ENCODE peak calls at places on chromosome 4, in eight cellular contexts. F is heart right ventricle, B is omental fat pad, C is PC-3, Y is bronchial epithelial cell, W is tibial nerve, I is MM.1S, O is endothelial cell. E is an unnamed sample.

GRCh38 chr4:102586644-102587021 is 85.5 kb downstream of the NFKB1 start:
- DNase-seq in F (no peak), B (no peak), C (no peak), Y (no peak), W (no peak), I (peak; percentile 31), O (no peak), E (no peak)

GRCh38 chr4:61079976-61080375 is 120.2 kb upstream of the ADGRL3 start:
- DNase-seq in F (no peak), B (no peak), C (peak; percentile 22), Y (no peak), W (no peak), I (no peak), O (no peak), E (no peak)

GRCh38 chr4:98522603-98523395 is 135.6 kb downstream of the TSPAN5 start:
- DNase-seq in F (no peak), B (no peak), C (peak; percentile 74), Y (peak; percentile 88), W (no peak), I (no peak), O (no peak), E (no peak)

GRCh38 chr4:157242871-157243270 is 22.3 kb downstream of the GRIA2 start:
- DNase-seq in F (no peak), B (no peak), C (no peak), Y (no peak), W (no peak), I (no peak), O (no peak), E (no peak)

GRCh38 chr4:185201983-185202962 is 1.5 kb downstream of the CFAP97 start:
- DNase-seq in F (no peak), B (no peak), C (no peak), Y (no peak), W (no peak), I (no peak), O (peak; percentile 59), E (no peak)

GRCh38 chr4:13919021-13919441 is 291.5 kb upstream of the BOD1L1 start:
- DNase-seq in F (no peak), B (no peak), C (no peak), Y (no peak), W (no peak), I (no peak), O (no peak), E (no peak)

GRCh38 chr4:185775792-185776555 is 36.0 kb downstream of the SORBS2 start:
- DNase-seq in F (no peak), B (no peak), C (no peak), Y (peak; percentile 59), W (no peak), I (no peak), O (no peak), E (no peak)

GRCh38 chr4:2436301-2436700 is 17.5 kb downstream of the CFAP99 start:
- DNase-seq in F (no peak), B (no peak), C (no peak), Y (no peak), W (no peak), I (no peak), O (no peak), E (no peak)

GRCh38 chr4:75745192-75745591 is 20.8 kb downstream of the USO1 start:
- DNase-seq in F (no peak), B (no peak), C (no peak), Y (peak; percentile 87), W (no peak), I (no peak), O (no peak), E (no peak)

GRCh38 chr4:180057198-180057821 is 2185.9 kb upstream of the TENM3 start:
- DNase-seq in F (no peak), B (no peak), C (no peak), Y (no peak), W (no peak), I (peak; percentile 30), O (peak; percentile 27), E (no peak)

GRCh38 chr4:165384608-165385007 is 5.8 kb downstream of the CPE start:
- DNase-seq in F (no peak), B (no peak), C (no peak), Y (peak; percentile 44), W (no peak), I (no peak), O (no peak), E (no peak)

DNA sequence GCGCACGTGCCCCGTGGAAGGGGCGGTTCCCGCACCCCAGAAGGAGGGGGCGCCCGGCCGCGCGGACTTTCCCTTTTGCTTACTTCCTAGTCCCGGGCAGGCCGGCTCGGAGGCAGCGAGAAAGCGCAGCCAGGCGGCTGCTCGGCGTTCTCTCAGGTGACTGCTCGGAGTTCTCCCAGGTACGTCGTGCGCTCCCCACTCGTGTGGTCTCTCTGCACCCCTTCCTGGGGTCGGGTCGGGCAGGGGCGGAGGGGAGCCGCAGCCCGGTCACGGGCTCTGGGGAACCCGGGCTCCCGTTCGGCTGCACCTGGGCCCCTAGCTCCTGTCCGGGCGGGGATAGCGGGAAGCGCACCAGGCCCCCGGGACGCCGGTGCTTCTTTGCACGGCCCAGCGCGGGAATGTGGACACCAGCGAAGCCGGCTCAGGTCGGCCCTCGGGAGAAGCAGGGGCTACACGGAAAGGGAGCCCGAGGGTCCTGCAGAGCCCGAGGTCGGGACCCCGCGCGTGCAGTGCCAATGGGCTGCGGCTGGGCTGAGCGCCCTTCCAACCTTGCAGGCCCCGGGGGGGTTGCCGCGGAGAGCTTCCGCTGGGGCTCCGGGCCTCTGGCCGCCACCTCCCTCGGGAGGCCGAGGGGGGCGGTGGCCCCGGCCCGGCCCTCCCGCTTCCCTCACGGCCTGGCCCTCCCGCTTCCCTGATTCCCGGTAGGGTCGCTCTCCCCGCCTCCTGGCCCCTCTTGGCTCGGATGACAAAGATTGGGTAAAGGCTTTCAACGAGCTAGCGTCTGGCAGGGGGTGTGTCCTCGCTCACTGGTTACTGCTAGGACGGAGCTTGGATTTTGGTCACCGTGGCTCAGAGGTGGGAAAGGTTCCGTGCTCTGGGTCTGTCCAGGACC is at the start of gene TLR2:
- DNase-seq in F (peak; percentile 47), B (peak; percentile 44), C (peak; percentile 43), Y (peak; percentile 21), W (peak; percentile 46), I (peak; percentile 14), O (peak; percentile 47), E (peak; percentile 50)
- TF ChIP-seq CTCF in F (no peak), B (no peak), C (no peak), Y (no peak), W (no peak), I (no peak), O (no peak), E (no peak)

GRCh38 chr4:172207258-172207657 is 394.1 kb downstream of the GALNTL6 start:
- DNase-seq in F (no peak), B (no peak), C (no peak), Y (no peak), W (no peak), I (no peak), O (no peak), E (no peak)

DNA sequence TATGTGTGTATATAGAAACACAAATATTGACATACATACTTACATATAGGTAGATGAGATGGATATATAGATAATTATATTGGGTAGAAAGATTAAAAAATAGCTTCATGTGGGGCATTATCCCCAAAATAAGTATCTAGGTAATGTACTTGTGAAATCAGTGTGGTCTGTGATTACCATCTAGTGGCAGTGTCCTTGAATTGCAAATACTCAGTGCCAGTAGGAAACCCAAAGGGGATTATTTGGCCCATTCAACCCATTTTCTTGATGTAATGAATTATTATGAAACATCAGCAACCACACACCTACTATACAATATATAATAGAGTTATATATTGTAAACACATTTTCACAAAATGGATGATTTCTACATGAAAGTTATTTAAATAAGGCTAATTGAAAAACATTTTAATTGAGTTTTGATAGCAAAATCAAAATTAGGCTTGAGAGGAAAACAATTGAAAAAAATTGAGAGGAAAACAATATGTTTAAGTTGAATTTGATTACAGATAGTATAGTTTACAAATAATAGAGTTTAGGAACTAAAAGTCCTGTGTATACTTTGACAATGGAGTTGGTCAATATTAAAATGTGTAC is 389.4 kb downstream of the GALNTL6 start:
- DNase-seq in F (no peak), B (no peak), C (peak; percentile 40), Y (peak; percentile 42), W (no peak), I (peak; percentile 40), O (no peak), E (no peak)
- TF ChIP-seq CTCF in F (peak; percentile 47), B (no peak), C (peak; percentile 67), Y (peak; percentile 36), W (peak; percentile 9), I (peak; percentile 60), O (peak; percentile 59), E (no peak)

GRCh38 chr4:146343199-146343598 is 128.9 kb downstream of the REELD1 start:
- DNase-seq in F (no peak), B (no peak), C (no peak), Y (no peak), W (no peak), I (no peak), O (no peak), E (no peak)

GRCh38 chr4:146338512-146338911 is 124.2 kb downstream of the REELD1 start:
- DNase-seq in F (no peak), B (no peak), C (no peak), Y (no peak), W (no peak), I (peak; percentile 33), O (no peak), E (no peak)

GRCh38 chr4:146343776-146344175 is 129.4 kb downstream of the REELD1 start:
- DNase-seq in F (no peak), B (no peak), C (peak; percentile 49), Y (no peak), W (no peak), I (no peak), O (no peak), E (no peak)

GRCh38 chr4:146342600-146343192 is 128.4 kb downstream of the REELD1 start:
- DNase-seq in F (no peak), B (no peak), C (peak; percentile 78), Y (peak; percentile 45), W (no peak), I (peak; percentile 57), O (peak; percentile 11), E (no peak)

DNA sequence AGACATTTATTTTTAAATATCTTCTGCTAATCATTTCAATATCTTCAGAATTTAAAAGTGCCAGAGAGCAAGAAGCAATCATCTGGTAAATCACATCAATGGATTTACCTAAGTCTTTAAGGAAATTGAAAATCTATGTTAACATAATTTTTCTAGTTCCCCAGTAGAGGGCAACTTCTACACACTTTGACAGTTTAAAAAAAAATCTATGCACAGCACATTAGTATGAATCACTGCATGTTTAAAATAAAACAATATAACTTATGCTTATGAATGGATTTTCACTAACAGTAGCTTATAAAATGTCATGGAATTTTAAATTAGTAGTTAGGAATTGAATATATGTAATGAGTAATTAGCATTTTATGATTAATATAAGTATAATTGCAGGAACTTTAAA is 126.5 kb downstream of the REELD1 start:
- DNase-seq in F (no peak), B (no peak), C (peak; percentile 57), Y (peak; percentile 56), W (no peak), I (peak; percentile 37), O (no peak), E (no peak)
- TF ChIP-seq CTCF in F (peak; percentile 48), B (no peak), C (peak; percentile 73), Y (no peak), W (peak; percentile 16), I (peak; percentile 42), O (peak; percentile 61), E (peak; percentile 10)

DNA sequence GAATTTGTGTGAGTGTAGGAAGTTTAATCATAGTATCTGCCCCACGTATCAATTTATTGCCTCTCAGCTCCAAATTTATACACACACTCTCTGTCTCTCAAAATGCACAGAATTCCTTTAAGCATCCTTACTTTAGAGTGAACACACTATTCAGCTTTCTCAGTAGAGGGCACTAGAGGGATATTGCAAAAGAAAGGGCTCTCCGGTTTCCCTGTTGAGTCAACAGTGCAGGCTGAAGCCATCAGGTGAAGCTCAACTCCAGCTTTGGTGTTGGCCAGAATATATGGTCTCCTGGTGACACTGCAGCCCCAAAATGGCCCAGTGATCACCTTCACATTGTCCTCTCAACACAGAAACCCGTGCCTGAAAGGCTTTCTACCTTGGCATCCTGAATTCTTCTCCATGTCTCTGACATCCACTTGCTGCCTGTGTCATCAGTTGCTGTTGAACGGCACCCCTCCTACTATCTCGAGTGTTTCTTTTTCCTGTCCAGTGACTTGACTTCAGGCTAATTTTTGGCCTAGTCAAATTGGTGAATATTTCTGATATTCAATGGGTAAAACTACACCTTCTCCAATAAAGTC is 670.5 kb downstream of the GABRG1 start:
- DNase-seq in F (no peak), B (no peak), C (peak; percentile 55), Y (peak; percentile 25), W (no peak), I (peak; percentile 43), O (no peak), E (no peak)
- TF ChIP-seq CTCF in F (peak; percentile 48), B (no peak), C (peak; percentile 61), Y (peak; percentile 39), W (peak; percentile 22), I (peak; percentile 60), O (no peak), E (no peak)

E was measured in natural killer cell.